ENCODE peak calls at places on chromosomes 1 and 21, in six cellular contexts. N is T follicular helper cell, F is NCI-H748 treated with DMSO at 0.1 percent for 48 hours, R is aorta, Y is HCEC 1CT, V is ovary. L is an unnamed sample.

GRCh38 chr1:22218618-22219250 is 75.8 kb upstream of the WNT4 start:
- DNase-seq in N (no peak), F (no peak), R (peak), Y (no peak), V (no peak), L (no peak)

GRCh38 chr1:222252788-222253187 is 295.1 kb downstream of the HHIPL2 start:
- DNase-seq in N (no peak), F (no peak), R (no peak), Y (no peak), V (no peak), L (no peak)

GRCh38 chr1:172070055-172070454 is 228.8 kb downstream of the DNM3 start:
- DNase-seq in N (no peak), F (no peak), R (no peak), Y (no peak), V (no peak), L (no peak)

GRCh38 chr1:178932552-178932906 is 61.7 kb upstream of the ANGPTL1 start:
- DNase-seq in N (no peak), F (no peak), R (no peak), Y (no peak), V (no peak), L (no peak)

GRCh38 chr1:46131727-46132528 is 501 bp downstream of the PIK3R3 start:
- DNase-seq in N (peak), F (peak), R (no peak), Y (peak), V (peak), L (no peak)

GRCh38 chr1:60572378-60572777 is 498.8 kb upstream of the C1orf87 start:
- DNase-seq in N (no peak), F (no peak), R (no peak), Y (no peak), V (no peak), L (no peak)

GRCh38 chr1:236417325-236417724 is 23.2 kb downstream of the EDARADD start:
- DNase-seq in N (no peak), F (no peak), R (no peak), Y (no peak), V (no peak), L (no peak)

GRCh38 chr1:17826165-17826488 is 71.0 kb downstream of the ACTL8 start:
- DNase-seq in N (no peak), F (no peak), R (peak), Y (peak), V (no peak), L (no peak)

GRCh38 chr1:207174913-207175312 is 70.9 kb downstream of the C4BPA start:
- DNase-seq in N (no peak), F (no peak), R (no peak), Y (no peak), V (no peak), L (no peak)

GRCh38 chr1:175409938-175410337 is 217.4 kb upstream of the KIAA0040 start:
- DNase-seq in N (no peak), F (no peak), R (no peak), Y (no peak), V (no peak), L (no peak)

GRCh38 chr1:167447521-167448136 is 70.7 kb downstream of the CD247 start:
- DNase-seq in N (peak), F (no peak), R (no peak), Y (no peak), V (no peak), L (peak)

GRCh38 chr1:157289001-157289400 is 150.8 kb upstream of the ETV3 start:
- DNase-seq in N (no peak), F (no peak), R (no peak), Y (no peak), V (no peak), L (no peak)

GRCh38 chr1:197783510-197783948 is 8.2 kb upstream of the DENND1B start:
- DNase-seq in N (no peak), F (no peak), R (no peak), Y (peak), V (no peak), L (no peak)

GRCh38 chr1:38735651-38736161 is 123.9 kb downstream of the RRAGC start:
- DNase-seq in N (no peak), F (no peak), R (no peak), Y (no peak), V (no peak), L (no peak)

GRCh38 chr1:30106125-30106524 is 617.3 kb downstream of the MATN1 start:
- DNase-seq in N (no peak), F (peak), R (peak), Y (no peak), V (no peak), L (no peak)

GRCh38 chr1:218426343-218426657 is 81.2 kb downstream of the TGFB2 start:
- DNase-seq in N (no peak), F (no peak), R (no peak), Y (peak), V (no peak), L (no peak)

GRCh38 chr1:162550925-162551324 is 10.6 kb upstream of the UAP1 start:
- DNase-seq in N (no peak), F (no peak), R (no peak), Y (no peak), V (no peak), L (no peak)

GRCh38 chr1:214404571-214405213 is 123.7 kb downstream of the SMYD2 start:
- DNase-seq in N (no peak), F (no peak), R (no peak), Y (peak), V (no peak), L (no peak)

GRCh38 chr1:75425001-75425400 is 185.9 kb downstream of the SLC44A5 start:
- DNase-seq in N (no peak), F (no peak), R (no peak), Y (no peak), V (no peak), L (no peak)

GRCh38 chr1:27099154-27099903 is 55.6 kb downstream of the SLC9A1 start:
- DNase-seq in N (no peak), F (no peak), R (peak), Y (peak), V (peak), L (no peak)

GRCh38 chr1:2593251-2593878 is 6.8 kb downstream of the PRXL2B start:
- DNase-seq in N (no peak), F (no peak), R (peak), Y (no peak), V (peak), L (no peak)

GRCh38 chr21:36803801-36804452 is 105.0 kb downstream of the SIM2 start:
- DNase-seq in N (no peak), F (no peak), R (no peak), Y (no peak), V (no peak), L (no peak)

GRCh38 chr1:225890346-225891228 is 1.6 kb upstream of the LEFTY1 start:
- DNase-seq in N (no peak), F (no peak), R (peak), Y (no peak), V (no peak), L (no peak)

GRCh38 chr1:29650476-29650875 is 414.2 kb downstream of the PTPRU start:
- DNase-seq in N (no peak), F (no peak), R (no peak), Y (no peak), V (no peak), L (no peak)

GRCh38 chr1:77889240-77889637 is 815 bp downstream of the NEXN start:
- DNase-seq in N (no peak), F (no peak), R (no peak), Y (peak), V (no peak), L (no peak)

GRCh38 chr1:170213598-170213997 is 67.8 kb downstream of the NTMT2 start:
- DNase-seq in N (no peak), F (no peak), R (peak), Y (no peak), V (no peak), L (no peak)

GRCh38 chr1:19648689-19649088 is 4.6 kb downstream of the NBL1 start:
- DNase-seq in N (no peak), F (peak), R (no peak), Y (no peak), V (no peak), L (no peak)

GRCh38 chr1:42541104-42541503 is 78.0 kb downstream of the CCDC30 start:
- DNase-seq in N (no peak), F (no peak), R (no peak), Y (no peak), V (no peak), L (no peak)

GRCh38 chr1:29236993-29237905 is 927 bp downstream of the PTPRU start:
- DNase-seq in N (no peak), F (no peak), R (peak), Y (no peak), V (peak), L (no peak)

GRCh38 chr1:8217011-8217711 is 100.8 kb upstream of the SLC45A1 start:
- DNase-seq in N (no peak), F (no peak), R (peak), Y (no peak), V (peak), L (no peak)

GRCh38 chr1:150259217-150259616 is 1.6 kb downstream of the CA14 start:
- DNase-seq in N (no peak), F (no peak), R (no peak), Y (no peak), V (no peak), L (no peak)

GRCh38 chr1:185017338-185017737 is 28.0 kb upstream of the RNF2 start:
- DNase-seq in N (no peak), F (no peak), R (no peak), Y (peak), V (no peak), L (no peak)

GRCh38 chr1:11211925-11212587 is 22.9 kb downstream of the ANGPTL7 start:
- DNase-seq in N (no peak), F (no peak), R (no peak), Y (no peak), V (no peak), L (no peak)

GRCh38 chr1:228334226-228334935 is 72.3 kb downstream of the TRIM11 start:
- DNase-seq in N (no peak), F (no peak), R (no peak), Y (no peak), V (peak), L (no peak)

GRCh38 chr1:2544093-2544874 is 11.9 kb upstream of the TNFRSF14 start:
- DNase-seq in N (no peak), F (no peak), R (no peak), Y (no peak), V (no peak), L (no peak)

GRCh38 chr1:171403396-171403795 is 81.9 kb upstream of the PRRC2C start:
- DNase-seq in N (no peak), F (no peak), R (peak), Y (no peak), V (no peak), L (no peak)

GRCh38 chr21:17796503-17796902 is 22.7 kb downstream of the C21orf91 start:
- DNase-seq in N (no peak), F (no peak), R (no peak), Y (no peak), V (no peak), L (no peak)